ENCODE peak calls at places on chromosomes 4 and X, in nine cellular contexts. G, V, J, T, H, P, B, L and Q are unnamed samples.
A peak's percentile ranks its signal among the peaks of the same experiment; 100 is the strongest.

GRCh38 chr4:1202526-1203378 is 30.4 kb upstream of the SPON2 start:
- DNase-seq in G (no peak), V (no peak), J (peak; percentile 64), T (no peak), H (peak; percentile 15), P (peak; percentile 17), B (no peak), L (no peak), Q (no peak)

GRCh38 chr4:59091376-59092142 is 1981.4 kb upstream of the IGFBP7 start:
- DNase-seq in G (no peak), V (no peak), J (peak; percentile 54), T (peak; percentile 33), H (no peak), P (no peak), B (peak; percentile 45), L (no peak), Q (no peak)

GRCh38 chr4:128565565-128566186 is 243.8 kb upstream of the JADE1 start:
- DNase-seq in G (peak; percentile 69), V (peak; percentile 51), J (peak; percentile 72), T (no peak), H (peak; percentile 41), P (peak; percentile 74), B (peak; percentile 80), L (no peak), Q (no peak)

GRCh38 chr4:41569957-41570356 is 32.0 kb downstream of the LIMCH1 start:
- DNase-seq in G (peak; percentile 4), V (no peak), J (no peak), T (no peak), H (no peak), P (no peak), B (no peak), L (no peak), Q (no peak)

GRCh38 chr4:147782087-147782781 is 50.3 kb downstream of the ARHGAP10 start:
- DNase-seq in G (no peak), V (no peak), J (no peak), T (no peak), H (no peak), P (no peak), B (no peak), L (no peak), Q (no peak)

GRCh38 chr4:128355301-128355700 is 67.7 kb upstream of the PGRMC2 start:
- DNase-seq in G (peak; percentile 88), V (no peak), J (no peak), T (no peak), H (no peak), P (no peak), B (no peak), L (no peak), Q (no peak)

GRCh38 chr4:8123389-8123788 is 35.2 kb downstream of the ABLIM2 start:
- DNase-seq in G (no peak), V (no peak), J (no peak), T (no peak), H (no peak), P (no peak), B (no peak), L (no peak), Q (no peak)

GRCh38 chrX:17812763-17813162 is 48.3 kb downstream of the RAI2 start:
- DNase-seq in G (peak; percentile 9), V (no peak), J (no peak), T (no peak), H (no peak), P (no peak), B (no peak), L (no peak), Q (no peak)

GRCh38 chr4:38424171-38424871 is 239.7 kb upstream of the KLF3 start:
- DNase-seq in G (no peak), V (peak; percentile 93), J (no peak), T (no peak), H (no peak), P (peak; percentile 77), B (peak; percentile 63), L (no peak), Q (no peak)

GRCh38 chr4:88439161-88439760 is 17.7 kb upstream of the HERC5 start:
- DNase-seq in G (no peak), V (no peak), J (no peak), T (no peak), H (no peak), P (no peak), B (no peak), L (no peak), Q (no peak)

GRCh38 chr4:7430368-7430964 is 4.3 kb downstream of the PSAPL1 start:
- DNase-seq in G (peak; percentile 44), V (no peak), J (peak; percentile 57), T (peak; percentile 52), H (no peak), P (peak; percentile 24), B (peak; percentile 54), L (no peak), Q (no peak)

GRCh38 chr4:87116230-87116629 is 104.2 kb downstream of the KLHL8 start:
- DNase-seq in G (no peak), V (no peak), J (no peak), T (no peak), H (no peak), P (no peak), B (no peak), L (no peak), Q (no peak)

GRCh38 chrX:12693754-12694153 is 97.5 kb upstream of the PRPS2 start:
- DNase-seq in G (no peak), V (no peak), J (no peak), T (no peak), H (no peak), P (no peak), B (no peak), L (no peak), Q (no peak)

GRCh38 chr4:85953651-85954018 is 406.2 kb downstream of the MAPK10 start:
- DNase-seq in G (peak; percentile 74), V (no peak), J (no peak), T (no peak), H (no peak), P (no peak), B (no peak), L (no peak), Q (no peak)

GRCh38 chr4:148778980-148779675 is 336.9 kb upstream of the NR3C2 start:
- DNase-seq in G (no peak), V (no peak), J (no peak), T (no peak), H (no peak), P (no peak), B (no peak), L (no peak), Q (no peak)

GRCh38 chrX:3815896-3816664 is 102.6 kb upstream of the PRKX start:
- DNase-seq in G (peak; percentile 42), V (peak; percentile 36), J (peak; percentile 84), T (peak; percentile 76), H (peak; percentile 61), P (peak; percentile 67), B (peak; percentile 62), L (peak; percentile 92), Q (no peak)

GRCh38 chr4:11669156-11669555 is 240.5 kb upstream of the HS3ST1 start:
- DNase-seq in G (peak; percentile 0), V (no peak), J (no peak), T (no peak), H (no peak), P (no peak), B (no peak), L (no peak), Q (no peak)

GRCh38 chr4:111630705-111631104 is 514.5 kb upstream of the FAM241A start:
- DNase-seq in G (no peak), V (peak; percentile 7), J (no peak), T (no peak), H (no peak), P (no peak), B (no peak), L (no peak), Q (no peak)
- TF ChIP-seq EP300 in G (no peak), V (no peak), J (no peak), T (no peak), H (no peak), P (no peak), B (no peak), L (no peak), Q (no peak)

DNA sequence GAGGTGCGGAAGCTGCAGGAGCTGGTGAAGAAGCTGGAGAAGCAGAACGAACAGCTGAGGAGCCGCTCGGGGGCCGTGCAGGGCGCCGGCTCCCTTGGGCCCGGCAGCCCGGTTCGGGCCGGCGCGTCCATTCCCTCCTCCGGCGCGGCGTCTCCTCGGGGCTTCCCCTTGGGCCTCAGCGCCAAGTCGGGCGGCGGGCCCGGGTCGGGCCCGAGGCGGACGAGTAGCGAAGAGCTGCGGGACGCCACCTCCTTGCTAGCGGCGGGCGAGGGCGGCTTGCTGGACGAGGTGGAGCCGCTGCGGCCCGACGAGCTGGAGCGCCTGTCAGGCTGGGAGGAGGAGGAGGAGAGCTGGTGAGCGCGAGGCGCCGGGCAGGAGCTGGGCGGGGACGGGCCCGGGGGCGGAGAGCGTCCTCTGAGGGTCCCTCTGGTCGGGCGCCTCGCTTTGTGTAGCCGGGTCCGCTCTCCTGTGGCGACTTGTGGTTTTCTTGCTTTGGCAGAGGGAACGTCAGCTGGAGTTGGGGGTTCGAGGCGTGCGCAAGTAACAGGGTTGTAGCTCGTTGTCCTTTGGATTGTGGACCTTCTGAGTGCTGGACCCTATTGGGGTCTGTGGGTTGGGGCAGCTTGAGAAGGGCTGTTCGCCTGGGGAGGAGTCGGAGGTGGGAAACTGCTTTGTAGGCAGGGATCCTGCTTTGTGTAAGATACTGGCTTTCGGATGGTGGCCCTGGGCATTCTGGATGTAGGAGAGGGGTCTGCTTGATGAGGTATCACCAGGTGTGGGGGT is 638 bp downstream of the SLAIN2 start:
- DNase-seq in G (no peak), V (no peak), J (peak; percentile 81), T (peak; percentile 82), H (peak; percentile 45), P (peak; percentile 55), B (peak; percentile 80), L (no peak), Q (peak; percentile 13)
- TF ChIP-seq EP300 in G (no peak), V (no peak), J (no peak), T (no peak), H (no peak), P (no peak), B (no peak), L (no peak), Q (no peak)

DNA sequence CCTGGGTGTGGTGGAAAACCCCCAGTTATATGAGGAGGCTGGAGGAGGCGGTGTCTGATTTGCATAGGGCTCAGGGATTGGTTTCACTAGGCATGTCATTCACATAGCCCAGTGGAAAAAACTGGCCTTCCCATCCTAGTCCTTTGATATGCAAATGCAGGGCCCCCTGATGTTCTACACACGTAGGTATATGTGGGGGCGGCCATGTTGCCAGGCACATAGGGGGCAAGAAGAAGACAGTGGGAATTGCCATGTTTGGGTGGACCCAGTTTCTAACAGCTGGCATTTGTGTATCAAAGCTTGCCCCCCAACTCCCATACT is 34.0 kb upstream of the ENPP6 start:
- DNase-seq in G (no peak), V (no peak), J (no peak), T (no peak), H (no peak), P (no peak), B (no peak), L (peak; percentile 72), Q (no peak)
- TF ChIP-seq EP300 in G (no peak), V (no peak), J (no peak), T (no peak), H (no peak), P (no peak), B (no peak), L (no peak), Q (no peak)

DNA sequence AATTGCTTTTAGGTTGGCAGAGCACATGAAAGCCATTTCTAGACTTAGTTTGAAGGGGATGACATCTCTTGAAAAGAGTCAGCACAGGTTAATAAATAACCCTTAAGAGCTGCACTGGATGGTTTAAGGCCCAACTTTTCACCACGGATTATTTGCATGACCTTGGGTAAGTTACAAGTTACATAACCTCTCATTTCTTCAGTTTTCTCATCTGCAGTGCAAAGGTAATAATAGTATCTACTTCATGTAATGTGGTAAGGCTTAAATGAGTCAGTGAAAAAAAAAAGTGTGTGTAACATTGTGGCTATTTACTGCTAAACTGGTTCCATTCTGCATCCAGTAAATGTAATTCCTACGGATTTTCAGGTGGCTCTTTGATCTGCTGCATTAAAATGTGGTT is 715.8 kb downstream of the CCSER1 start:
- DNase-seq in G (peak; percentile 56), V (peak; percentile 85), J (no peak), T (no peak), H (no peak), P (no peak), B (no peak), L (no peak), Q (no peak)
- TF ChIP-seq EP300 in G (no peak), V (no peak), J (no peak), T (no peak), H (no peak), P (no peak), B (no peak), L (no peak), Q (no peak)